ENCODE peak calls at places on chromosomes 11 and 22, in four cellular contexts. W is fibroblast of lung, P is heart left ventricle, I is PC-3. E is an unnamed sample. For H3K4me1, the result is how much of the 10 kb centered on the place peaks cover.

GRCh38 chr11:102974552-102975280 is 19.2 kb upstream of the MMP13 start:
- DNase-seq in W (peak), P (no peak), I (peak), E (no peak)

GRCh38 chr22:48832592-48832991 is 995.1 kb downstream of the BRD1 start:
- DNase-seq in W (no peak), P (no peak), I (no peak), E (no peak)

GRCh38 chr22:49997221-49997599 is 15.4 kb downstream of the IL17REL start:
- DNase-seq in W (no peak), P (no peak), I (no peak), E (no peak)

GRCh38 chr11:121067453-121067852 is 33.6 kb upstream of the TECTA start:
- DNase-seq in W (peak), P (no peak), I (peak), E (no peak)

GRCh38 chr22:44664149-44664548 is 37.9 kb upstream of the PRR5 start:
- DNase-seq in W (peak), P (peak), I (no peak), E (peak)

GRCh38 chr22:45112136-45112879 is 51.4 kb upstream of the NUP50 start:
- DNase-seq in W (peak), P (no peak), I (peak), E (no peak)

GRCh38 chr11:1475841-1476240 is 10.7 kb downstream of the MOB2 start:
- DNase-seq in W (no peak), P (no peak), I (no peak), E (peak)

GRCh38 chr11:120562806-120563425 is 51.4 kb downstream of the GRIK4 start:
- DNase-seq in W (no peak), P (peak), I (no peak), E (no peak)

GRCh38 chr11:19683141-19683805 is 29.4 kb upstream of the NAV2 start:
- DNase-seq in W (peak), P (peak), I (no peak), E (peak)

GRCh38 chr22:50674606-50675552 is 2.3 kb downstream of the SHANK3 start:
- DNase-seq in W (no peak), P (no peak), I (peak), E (no peak)

GRCh38 chr11:63760487-63761079 is 8.0 kb downstream of the ZFTA start:
- DNase-seq in W (no peak), P (no peak), I (no peak), E (no peak)

GRCh38 chr22:23305321-23305910 is 125.1 kb downstream of the BCR start:
- DNase-seq in W (peak), P (peak), I (peak), E (no peak)

GRCh38 chr11:132158091-132158490 is 787.7 kb downstream of the NTM start:
- DNase-seq in W (peak), P (no peak), I (peak), E (no peak)

GRCh38 chr22:23565942-23566715 is 14.0 kb downstream of the IGLL1 start:
- DNase-seq in W (no peak), P (no peak), I (no peak), E (no peak)

GRCh38 chr22:32619614-32620426 is 145.2 kb downstream of the FBXO7 start:
- DNase-seq in W (peak), P (no peak), I (peak), E (peak)

GRCh38 chr22:23023294-23023693 is 47.0 kb upstream of the GNAZ start:
- DNase-seq in W (no peak), P (no peak), I (no peak), E (no peak)

GRCh38 chr11:101509911-101510310 is 73.9 kb downstream of the TRPC6 start:
- DNase-seq in W (no peak), P (no peak), I (no peak), E (no peak)

GRCh38 chr11:55357560-55358184 is 10.1 kb upstream of the OR4A15 start:
- DNase-seq in W (no peak), P (no peak), I (peak), E (no peak)
- TF ChIP-seq CTCF in W (no peak), P (no peak), I (peak), E (no peak)

GRCh38 chr11:10651579-10652361 is 41.8 kb downstream of the IRAG1 start:
- DNase-seq in W (no peak), P (no peak), I (no peak), E (no peak)

GRCh38 chr11:10650630-10651029 is 42.9 kb downstream of the IRAG1 start:
- DNase-seq in W (no peak), P (no peak), I (no peak), E (no peak)

GRCh38 chr11:10655227-10655626 is 38.3 kb downstream of the IRAG1 start:
- DNase-seq in W (no peak), P (no peak), I (no peak), E (no peak)

GRCh38 chr11:10654211-10655150 is 39.1 kb downstream of the IRAG1 start:
- DNase-seq in W (peak), P (no peak), I (peak), E (no peak)

DNA sequence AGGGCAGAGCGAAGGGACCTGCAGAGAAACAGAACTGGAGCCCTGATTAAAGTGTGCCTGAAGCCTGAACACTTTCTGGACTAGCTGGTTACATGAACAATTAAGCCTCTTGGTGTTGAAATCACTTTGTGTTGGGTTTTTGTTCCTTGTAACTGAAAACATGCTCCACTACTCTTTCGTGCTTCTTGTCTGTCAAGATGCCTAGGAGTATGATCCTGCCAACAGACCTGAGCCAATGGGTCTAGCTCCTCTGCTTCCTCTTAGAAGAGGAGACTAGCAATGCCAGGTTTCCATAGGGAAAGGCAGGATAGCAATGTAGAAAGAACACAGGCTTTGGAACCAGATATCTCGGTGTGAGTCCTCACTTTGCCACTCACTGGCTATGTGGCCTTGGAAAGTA is 40.3 kb downstream of the IRAG1 start:
- DNase-seq in W (no peak), P (no peak), I (no peak), E (no peak)
- H3K4me1 ChIP-seq in W (under half), P (under half), I (under half), E (under half)

GRCh38 chr11:62061356-62062222 is 62.2 kb upstream of the INCENP start:
- DNase-seq in W (no peak), P (no peak), I (peak), E (no peak)
- TF ChIP-seq CTCF in W (no peak), P (no peak), I (peak), E (no peak)

DNA sequence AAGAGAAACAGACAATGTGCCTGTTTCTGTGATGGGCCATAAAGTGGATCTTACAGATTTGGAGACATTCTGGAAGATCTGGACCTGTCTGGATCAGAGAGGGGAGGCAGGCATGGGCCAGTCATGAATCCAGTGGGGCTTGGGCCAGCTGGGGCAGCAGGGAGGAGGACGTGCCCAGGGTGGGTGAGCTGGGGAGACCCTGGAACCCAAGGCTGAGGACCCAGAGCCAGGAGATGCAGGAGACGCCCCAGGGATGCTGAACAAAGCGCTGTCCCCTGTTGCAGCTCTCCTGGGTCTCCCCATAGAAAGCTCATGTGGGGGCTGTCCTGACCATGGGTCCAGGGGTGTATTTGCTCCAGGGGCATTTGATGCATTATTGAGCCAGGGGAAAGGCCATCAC is 1.5 kb upstream of the APOBEC3A start:
- DNase-seq in W (no peak), P (no peak), I (no peak), E (no peak)
- H3K4me1 ChIP-seq in W (under half), P (under half), I (under half), E (under half)

DNA sequence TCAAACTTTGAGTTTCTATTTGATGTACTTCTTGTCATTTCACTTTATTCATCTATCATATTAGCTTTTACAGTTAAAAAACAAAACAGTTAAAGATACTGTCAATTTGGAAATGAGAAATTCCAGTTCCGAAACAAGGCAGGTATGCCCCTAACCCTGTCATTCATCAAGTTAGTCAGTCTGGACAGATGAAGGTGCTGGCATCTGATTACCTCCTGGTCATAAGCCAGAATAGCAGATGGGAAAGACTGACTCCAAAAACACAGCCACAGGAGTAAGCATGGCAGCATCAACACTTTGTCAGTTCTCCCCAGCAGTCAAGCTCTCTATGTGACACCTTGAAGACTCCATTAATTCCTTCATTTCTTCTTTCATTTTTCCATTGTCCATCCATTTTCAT is 4.3 kb downstream of the LRRC51 start:
- DNase-seq in W (no peak), P (no peak), I (no peak), E (no peak)
- TF ChIP-seq CTCF in W (no peak), P (no peak), I (no peak), E (no peak)

GRCh38 chr11:129842138-129842537 is 26.5 kb downstream of the TMEM45B start:
- DNase-seq in W (no peak), P (no peak), I (no peak), E (no peak)
- H3K4me1 ChIP-seq in W (under half), P (under half), I (half or more), E (under half)

GRCh38 chr22:34943830-34944229 is 122.1 kb upstream of the ISX start:
- DNase-seq in W (no peak), P (no peak), I (no peak), E (no peak)
- TF ChIP-seq CTCF in W (no peak), P (no peak), I (peak), E (no peak)

GRCh38 chr22:37273126-37273845 is 9.0 kb upstream of the CYTH4 start:
- DNase-seq in W (peak), P (no peak), I (peak), E (no peak)
- H3K4me1 ChIP-seq in W (under half), P (under half), I (under half), E (under half)